ENCODE peak calls at places on chromosomes 11 and 22, in ten cellular contexts. G, N, K, I, P, U, T, E, S and F are unnamed samples.

GRCh38 chr11:67700548-67701262 is 26.3 kb upstream of the ALDH3B2 start:
- DNase-seq in G (no peak), N (no peak), K (peak; percentile 41), I (no peak), P (no peak), U (no peak), T (no peak), E (no peak), S (no peak), F (no peak)

GRCh38 chr11:20003357-20003756 is 156.9 kb downstream of the DBX1 start:
- DNase-seq in G (no peak), N (no peak), K (peak; percentile 85), I (no peak), P (no peak), U (no peak), T (no peak), E (no peak), S (no peak), F (no peak)

GRCh38 chr11:64028398-64029115 is 7.2 kb upstream of the FLRT1 start:
- DNase-seq in G (peak; percentile 96), N (no peak), K (no peak), I (no peak), P (peak; percentile 24), U (no peak), T (no peak), E (no peak), S (peak; percentile 55), F (peak; percentile 65)

GRCh38 chr11:75499423-75500305 is 26.1 kb downstream of the GDPD5 start:
- DNase-seq in G (no peak), N (peak; percentile 95), K (peak; percentile 89), I (peak; percentile 99), P (peak; percentile 98), U (peak; percentile 84), T (no peak), E (peak; percentile 81), S (peak; percentile 95), F (no peak)

GRCh38 chr22:35947794-35948425 is 80.7 kb downstream of the RBFOX2 start:
- DNase-seq in G (no peak), N (peak; percentile 77), K (no peak), I (no peak), P (no peak), U (no peak), T (no peak), E (no peak), S (no peak), F (no peak)

GRCh38 chr22:20816559-20816958 is 42.1 kb downstream of the PI4KA start:
- DNase-seq in G (no peak), N (no peak), K (no peak), I (no peak), P (no peak), U (no peak), T (no peak), E (no peak), S (no peak), F (no peak)

GRCh38 chr11:5280582-5281102 is 10.9 kb upstream of the HBE1 start:
- DNase-seq in G (peak; percentile 51), N (peak; percentile 100), K (peak; percentile 72), I (peak; percentile 99), P (peak; percentile 97), U (peak; percentile 66), T (no peak), E (peak; percentile 37), S (peak; percentile 96), F (no peak)

GRCh38 chr22:43643362-43643761 is 168.7 kb downstream of the EFCAB6 start:
- DNase-seq in G (no peak), N (no peak), K (no peak), I (no peak), P (no peak), U (no peak), T (no peak), E (no peak), S (no peak), F (no peak)

GRCh38 chr11:13228569-13228968 is 49.0 kb upstream of the BMAL1 start:
- DNase-seq in G (no peak), N (no peak), K (no peak), I (no peak), P (no peak), U (no peak), T (peak; percentile 24), E (no peak), S (no peak), F (no peak)

GRCh38 chr11:7486731-7487130 is 1.4 kb downstream of the OLFML1 start:
- DNase-seq in G (no peak), N (no peak), K (no peak), I (peak; percentile 40), P (no peak), U (no peak), T (no peak), E (peak; percentile 46), S (peak; percentile 10), F (no peak)

GRCh38 chr11:86722041-86722440 is 49.6 kb upstream of the ME3 start:
- DNase-seq in G (no peak), N (peak; percentile 62), K (peak; percentile 25), I (peak; percentile 78), P (peak; percentile 77), U (no peak), T (no peak), E (no peak), S (peak; percentile 74), F (no peak)

DNA sequence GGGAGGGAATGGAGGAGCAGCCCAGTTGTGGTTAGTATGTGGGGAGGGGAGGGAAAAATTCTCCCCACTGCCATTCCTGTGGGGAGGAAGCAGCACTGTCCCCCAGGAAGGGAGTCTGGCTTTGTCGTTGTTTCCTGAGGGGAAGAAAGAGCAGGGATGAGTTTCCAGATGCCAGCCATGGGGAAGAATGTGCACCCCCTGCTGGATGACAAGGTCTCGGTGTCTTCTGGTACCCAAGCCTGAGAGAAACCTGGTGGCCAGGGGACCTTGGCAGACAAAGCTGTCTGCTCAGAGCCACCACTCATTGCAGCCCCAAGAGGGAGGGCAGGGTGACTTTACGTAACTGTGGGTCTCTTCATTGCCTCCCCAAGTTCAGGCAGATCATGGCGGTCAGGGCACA is 81.3 kb upstream of the CD82 start:
- DNase-seq in G (peak; percentile 62), N (peak; percentile 5), K (no peak), I (peak; percentile 7), P (peak; percentile 13), U (no peak), T (no peak), E (no peak), S (peak; percentile 35), F (peak; percentile 49)
- TF ChIP-seq CTCF in G (peak; percentile 77), N (peak; percentile 39), K (peak; percentile 38), I (no peak), P (peak; percentile 43), U (peak; percentile 16), T (no peak), E (no peak), S (peak; percentile 37), F (peak; percentile 11)

GRCh38 chr11:35525501-35526175 is at the start of gene PAMR1:
- DNase-seq in G (peak; percentile 89), N (peak; percentile 90), K (no peak), I (peak; percentile 72), P (peak; percentile 90), U (peak; percentile 72), T (no peak), E (peak; percentile 77), S (peak; percentile 89), F (peak; percentile 15)

GRCh38 chr11:35524780-35525179 is 636 bp downstream of the PAMR1 start:
- DNase-seq in G (no peak), N (peak; percentile 68), K (no peak), I (peak; percentile 40), P (no peak), U (no peak), T (no peak), E (no peak), S (peak; percentile 54), F (no peak)

GRCh38 chr11:35526370-35526792 is 965 bp upstream of the PAMR1 start:
- DNase-seq in G (peak; percentile 59), N (peak; percentile 65), K (no peak), I (peak; percentile 60), P (no peak), U (no peak), T (no peak), E (no peak), S (no peak), F (no peak)

GRCh38 chr11:35531246-35531645 is 5.8 kb upstream of the PAMR1 start:
- DNase-seq in G (no peak), N (no peak), K (no peak), I (peak; percentile 84), P (peak; percentile 46), U (no peak), T (no peak), E (no peak), S (peak; percentile 55), F (no peak)

DNA sequence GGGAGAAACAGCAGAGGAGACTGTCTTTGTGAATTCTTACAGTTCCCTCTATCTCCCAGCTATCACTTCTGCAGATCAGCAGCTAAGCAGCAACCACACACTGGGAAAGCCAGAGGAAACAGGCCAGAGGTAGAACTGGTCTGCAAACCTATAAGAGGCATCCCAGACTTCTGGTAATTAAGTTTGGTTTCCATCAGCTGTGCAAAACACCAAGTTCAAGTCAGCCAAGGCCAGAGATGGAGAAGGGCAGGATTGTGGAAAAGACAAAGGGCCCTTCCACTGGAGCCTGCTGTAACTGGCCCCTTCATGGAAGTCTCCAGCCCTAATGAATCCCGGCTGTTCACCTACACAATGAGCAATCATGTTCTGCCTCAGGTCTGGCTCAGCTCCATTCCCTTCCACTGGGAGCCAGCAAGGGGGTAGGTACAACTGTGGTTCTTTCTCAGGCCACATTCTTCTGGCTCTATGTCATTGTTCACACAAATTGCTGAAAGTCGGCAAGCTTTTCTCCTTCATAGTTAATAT is 4.6 kb upstream of the PAMR1 start:
- DNase-seq in G (no peak), N (peak; percentile 98), K (peak; percentile 81), I (peak; percentile 99), P (peak; percentile 76), U (no peak), T (no peak), E (peak; percentile 45), S (peak; percentile 95), F (no peak)
- TF ChIP-seq CTCF in G (no peak), N (no peak), K (no peak), I (no peak), P (no peak), U (no peak), T (no peak), E (no peak), S (no peak), F (no peak)

GRCh38 chr11:61769169-61769920 is 16.9 kb downstream of the MYRF start:
- DNase-seq in G (peak; percentile 74), N (peak; percentile 48), K (no peak), I (peak; percentile 22), P (peak; percentile 37), U (no peak), T (no peak), E (no peak), S (peak; percentile 76), F (no peak)
- TF ChIP-seq CTCF in G (peak; percentile 27), N (peak; percentile 47), K (peak; percentile 29), I (peak; percentile 36), P (peak; percentile 53), U (no peak), T (no peak), E (no peak), S (peak; percentile 56), F (peak; percentile 37)

GRCh38 chr11:92376680-92377079 is 152.1 kb downstream of the FAT3 start:
- DNase-seq in G (no peak), N (no peak), K (no peak), I (no peak), P (no peak), U (no peak), T (no peak), E (no peak), S (no peak), F (no peak)
- TF ChIP-seq CTCF in G (no peak), N (no peak), K (no peak), I (no peak), P (no peak), U (no peak), T (no peak), E (no peak), S (no peak), F (no peak)